ENCODE peak calls at places on chromosomes 7 and 10, in seven cellular contexts. Z is heart left ventricle, U is osteoblast, A is psoas muscle, E is pancreas, N is mesothelial cell of epicardium, G is GM10248. D is an unnamed sample.

GRCh38 chr10:103781329-103782061 is 73.9 kb downstream of the SH3PXD2A start:
- DNase-seq in Z (peak; percentile 15), U (peak; percentile 98), A (no peak), E (no peak), N (no peak), G (no peak), D (no peak)

GRCh38 chr7:71298378-71298777 is 166.4 kb downstream of the GALNT17 start:
- DNase-seq in Z (no peak), U (no peak), A (no peak), E (peak; percentile 6), N (no peak), G (no peak), D (no peak)

GRCh38 chr7:29771081-29771832 is 35.1 kb upstream of the WIPF3 start:
- DNase-seq in Z (no peak), U (no peak), A (no peak), E (no peak), N (no peak), G (no peak), D (no peak)

GRCh38 chr7:28107960-28108359 is 72.6 kb downstream of the JAZF1 start:
- DNase-seq in Z (no peak), U (no peak), A (no peak), E (no peak), N (no peak), G (no peak), D (no peak)

GRCh38 chr10:80855348-80855971 is 317.8 kb downstream of the SH2D4B start:
- DNase-seq in Z (no peak), U (no peak), A (no peak), E (no peak), N (no peak), G (peak; percentile 38), D (peak; percentile 61)

GRCh38 chr7:22597845-22598244 is 97.9 kb upstream of the STEAP1B start:
- DNase-seq in Z (no peak), U (peak; percentile 45), A (no peak), E (no peak), N (no peak), G (no peak), D (no peak)

GRCh38 chr7:18693401-18693800 is 197.9 kb downstream of the HDAC9 start:
- DNase-seq in Z (no peak), U (peak; percentile 3), A (peak; percentile 19), E (no peak), N (no peak), G (no peak), D (no peak)

GRCh38 chr10:7702288-7702812 is 766 bp upstream of the ITIH2 start:
- DNase-seq in Z (no peak), U (no peak), A (no peak), E (no peak), N (no peak), G (no peak), D (no peak)

GRCh38 chr7:81499262-81500116 is 270.4 kb downstream of the HGF start:
- DNase-seq in Z (no peak), U (peak; percentile 72), A (no peak), E (no peak), N (no peak), G (peak; percentile 21), D (peak; percentile 31)

GRCh38 chr7:74404741-74405140 is 49.0 kb upstream of the GTF2IRD1 start:
- DNase-seq in Z (peak; percentile 41), U (peak; percentile 75), A (no peak), E (no peak), N (no peak), G (no peak), D (no peak)

GRCh38 chr7:74405899-74406512 is 47.7 kb upstream of the GTF2IRD1 start:
- DNase-seq in Z (peak; percentile 12), U (peak; percentile 29), A (no peak), E (no peak), N (no peak), G (no peak), D (no peak)

GRCh38 chr7:74404388-74404700 is 49.4 kb upstream of the GTF2IRD1 start:
- DNase-seq in Z (peak; percentile 21), U (peak; percentile 18), A (no peak), E (no peak), N (no peak), G (no peak), D (no peak)

GRCh38 chr7:74403521-74404387 is 50.0 kb upstream of the GTF2IRD1 start:
- DNase-seq in Z (peak; percentile 54), U (peak; percentile 27), A (no peak), E (no peak), N (no peak), G (no peak), D (no peak)

GRCh38 chr7:74405191-74405898 is 48.4 kb upstream of the GTF2IRD1 start:
- DNase-seq in Z (peak; percentile 49), U (peak; percentile 71), A (no peak), E (no peak), N (no peak), G (no peak), D (no peak)
- TF ChIP-seq CTCF in Z (peak; percentile 16), U (peak; percentile 32), A (peak; percentile 21), E (no peak), N (no peak), G (no peak), D (no peak)

DNA sequence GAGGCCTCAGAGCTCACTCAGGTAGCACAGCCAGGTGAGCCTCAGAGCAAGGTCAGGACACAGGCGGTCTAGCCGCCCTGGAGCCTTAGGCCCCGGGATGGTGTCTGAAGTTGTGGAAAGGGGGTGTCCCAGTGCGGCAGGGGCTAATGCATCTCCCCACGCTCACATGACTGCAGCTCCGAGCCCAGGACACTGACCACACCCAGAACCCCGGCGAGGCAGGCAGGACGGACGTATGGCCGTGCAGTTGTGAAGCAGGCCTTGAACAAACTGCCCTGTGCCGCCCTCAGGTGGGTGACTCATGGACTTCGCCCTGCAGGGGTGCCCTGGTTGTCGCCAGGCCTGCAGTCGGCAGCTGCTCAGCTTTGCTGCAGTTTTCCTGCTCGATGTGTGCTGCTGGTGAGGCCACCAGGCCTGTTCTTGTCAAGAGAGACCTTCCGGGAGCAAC is 5.0 kb upstream of the PRKAR1B start:
- DNase-seq in Z (peak; percentile 76), U (no peak), A (peak; percentile 52), E (peak; percentile 73), N (no peak), G (no peak), D (no peak)
- TF ChIP-seq CTCF in Z (peak; percentile 51), U (no peak), A (peak; percentile 40), E (no peak), N (no peak), G (no peak), D (no peak)

GRCh38 chr7:129779602-129780256 is 168.2 kb downstream of the NRF1 start:
- DNase-seq in Z (no peak), U (peak; percentile 96), A (no peak), E (peak; percentile 84), N (peak; percentile 53), G (peak; percentile 68), D (peak; percentile 88)
- TF ChIP-seq CTCF in Z (no peak), U (no peak), A (no peak), E (no peak), N (no peak), G (no peak), D (no peak)

GRCh38 chr7:55568613-55569268 is 3.6 kb downstream of the VOPP1 start:
- DNase-seq in Z (no peak), U (peak; percentile 76), A (no peak), E (no peak), N (no peak), G (no peak), D (no peak)
- TF ChIP-seq CTCF in Z (no peak), U (no peak), A (no peak), E (no peak), N (no peak), G (no peak), D (no peak)

GRCh38 chr7:150756858-150757257 is 19.6 kb downstream of the GIMAP5 start:
- DNase-seq in Z (no peak), U (no peak), A (no peak), E (no peak), N (no peak), G (peak; percentile 40), D (peak; percentile 52)
- TF ChIP-seq CTCF in Z (peak; percentile 56), U (peak; percentile 20), A (peak; percentile 17), E (peak; percentile 14), N (no peak), G (peak; percentile 41), D (no peak)

GRCh38 chr7:91083855-91084644 is 180.2 kb upstream of the FZD1 start:
- DNase-seq in Z (peak; percentile 65), U (no peak), A (no peak), E (peak; percentile 8), N (no peak), G (no peak), D (no peak)

GRCh38 chr7:91082854-91083495 is 181.3 kb upstream of the FZD1 start:
- DNase-seq in Z (no peak), U (no peak), A (no peak), E (no peak), N (no peak), G (peak; percentile 21), D (peak; percentile 32)

GRCh38 chr7:91079491-91079890 is 184.7 kb upstream of the FZD1 start:
- DNase-seq in Z (no peak), U (peak; percentile 75), A (no peak), E (no peak), N (no peak), G (no peak), D (no peak)

GRCh38 chr7:91080351-91080750 is 183.9 kb upstream of the FZD1 start:
- DNase-seq in Z (no peak), U (no peak), A (no peak), E (no peak), N (no peak), G (no peak), D (no peak)

DNA sequence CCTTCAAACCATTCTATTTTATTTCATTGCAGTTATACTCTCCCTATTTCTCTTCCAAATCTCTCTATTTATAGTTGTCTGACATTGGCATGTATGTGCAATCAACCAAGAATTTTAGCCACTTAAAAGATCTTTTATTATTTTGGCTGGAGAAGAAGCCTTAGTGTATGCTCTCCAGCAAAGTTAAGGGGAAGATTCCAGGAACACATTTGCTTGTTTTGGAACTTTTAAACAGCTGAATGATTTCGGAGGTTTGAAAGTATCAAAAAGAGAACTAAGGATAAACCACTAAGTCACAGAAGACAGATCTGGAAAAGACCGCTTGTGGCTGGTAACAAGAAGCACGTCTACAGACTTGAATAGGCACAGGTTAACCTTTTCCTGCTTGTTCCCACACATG is 182.2 kb upstream of the FZD1 start:
- DNase-seq in Z (no peak), U (no peak), A (no peak), E (no peak), N (no peak), G (no peak), D (no peak)
- TF ChIP-seq CTCF in Z (no peak), U (no peak), A (no peak), E (no peak), N (no peak), G (no peak), D (no peak)